ENCODE peak calls at places on chromosomes 3 and 15, in five cellular contexts. B, T, X, Z and C are unnamed samples. For H3K4me1, the result is how much of the 10 kb centered on the place peaks cover.

GRCh38 chr3:181176610-181177009 is 187.1 kb upstream of the DNAJC19 start:
- DNase-seq in X (peak), Z (peak), T (peak), B (peak), C (peak)

GRCh38 chr3:146072824-146073223 is 88.2 kb downstream of the PLOD2 start:
- DNase-seq in B (no peak), X (no peak), T (no peak), Z (no peak), C (no peak)

GRCh38 chr3:75886971-75887526 is 101.7 kb upstream of the ZNF717 start:
- DNase-seq in T (no peak), X (no peak), B (no peak), Z (no peak), C (no peak)

GRCh38 chr15:79539426-79539825 is 107.3 kb downstream of the MINAR1 start:
- DNase-seq in X (no peak), T (no peak), Z (no peak), B (no peak), C (no peak)

GRCh38 chr15:41936649-41937567 is 35.4 kb downstream of the EHD4 start:
- DNase-seq in Z (no peak), B (no peak), X (no peak), T (peak), C (peak)

GRCh38 chr15:60419752-60420151 is 22.0 kb upstream of the ANXA2 start:
- DNase-seq in T (no peak), Z (no peak), B (no peak), X (no peak), C (no peak)

GRCh38 chr3:143895805-143896204 is 47.5 kb upstream of the SLC9A9 start:
- DNase-seq in Z (no peak), X (no peak), B (no peak), T (no peak), C (no peak)

GRCh38 chr15:40633178-40633577 is 39.1 kb downstream of the KNL1 start:
- DNase-seq in T (no peak), B (no peak), Z (no peak), X (no peak), C (no peak)

GRCh38 chr15:73822998-73823397 is 50.4 kb upstream of the TBC1D21 start:
- DNase-seq in X (no peak), T (no peak), Z (peak), B (no peak), C (no peak)

GRCh38 chr3:10366681-10367101 is 45.8 kb upstream of the SEC13 start:
- DNase-seq in B (peak), Z (peak), T (no peak), X (no peak), C (no peak)

GRCh38 chr15:43150171-43150929 is 17.0 kb downstream of the TMEM62 start:
- DNase-seq in Z (peak), B (no peak), X (no peak), T (no peak), C (no peak)

GRCh38 chr15:60928210-60928609 is 300.9 kb downstream of the RORA start:
- DNase-seq in X (no peak), Z (peak), T (no peak), B (no peak), C (no peak)

GRCh38 chr3:149739396-149739795 is 12.9 kb downstream of the COMMD2 start:
- DNase-seq in B (no peak), X (no peak), Z (no peak), T (no peak), C (no peak)

GRCh38 chr3:27655536-27655935 is 66.6 kb downstream of the EOMES start:
- DNase-seq in Z (no peak), B (no peak), X (no peak), T (peak), C (no peak)

GRCh38 chr3:105865016-105865623 is 3.7 kb downstream of the CBLB start:
- DNase-seq in B (no peak), Z (no peak), T (no peak), X (no peak), C (no peak)

GRCh38 chr3:95341314-95341713 is 1278.5 kb downstream of the NSUN3 start:
- DNase-seq in T (no peak), B (no peak), Z (no peak), X (no peak), C (no peak)

GRCh38 chr3:179716811-179717210 is 64.0 kb downstream of the USP13 start:
- DNase-seq in T (no peak), B (no peak), Z (no peak), X (no peak), C (no peak)

GRCh38 chr15:74727727-74728126 is 2.4 kb upstream of the CYP1A1 start:
- DNase-seq in Z (no peak), T (no peak), B (no peak), X (no peak), C (no peak)

GRCh38 chr3:61570813-61571212 is 9.4 kb downstream of the PTPRG start:
- DNase-seq in B (no peak), X (no peak), T (no peak), Z (no peak), C (no peak)

GRCh38 chr15:42070276-42070965 is 23.9 kb downstream of the PLA2G4D start:
- DNase-seq in X (no peak), T (no peak), Z (no peak), B (no peak), C (no peak)

GRCh38 chr3:105355355-105356063 is 11.2 kb upstream of the ALCAM start:
- DNase-seq in B (no peak), Z (no peak), T (no peak), X (no peak), C (no peak)

GRCh38 chr15:43977072-43977884 is 150.5 kb downstream of the WDR76 start:
- DNase-seq in B (peak), Z (peak), X (peak), T (peak), C (peak)

GRCh38 chr15:43105077-43105769 is 615 bp downstream of the UBR1 start:
- DNase-seq in X (no peak), B (no peak), T (no peak), Z (peak), C (no peak)

GRCh38 chr3:70980646-70981031 is 602.9 kb downstream of the FOXP1 start:
- DNase-seq in T (peak), X (no peak), Z (no peak), B (no peak), C (peak)

GRCh38 chr3:141312359-141313090 is 55.8 kb upstream of the ZBTB38 start:
- DNase-seq in B (no peak), T (no peak), X (no peak), Z (no peak), C (no peak)

GRCh38 chr3:79488407-79488806 is 279.4 kb downstream of the ROBO1 start:
- DNase-seq in Z (no peak), B (no peak), X (no peak), T (no peak), C (no peak)

GRCh38 chr15:35115155-35115725 is 30.1 kb upstream of the NANOGP8 start:
- DNase-seq in T (no peak), B (no peak), Z (no peak), X (no peak), C (no peak)

GRCh38 chr15:33780011-33780768 is 188.1 kb upstream of the CHRM5 start:
- DNase-seq in T (no peak), Z (no peak), B (no peak), X (peak), C (no peak)

GRCh38 chr3:127953092-127953491 is 38.1 kb downstream of the KBTBD12 start:
- DNase-seq in X (no peak), B (no peak), T (no peak), Z (no peak), C (no peak)

GRCh38 chr3:131338948-131339640 is 42.5 kb upstream of the NUDT16 start:
- DNase-seq in B (no peak), Z (no peak), T (no peak), X (no peak), C (no peak)

GRCh38 chr3:23312866-23313265 is 109.7 kb downstream of the UBE2E2 start:
- DNase-seq in Z (no peak), X (no peak), T (no peak), B (no peak), C (no peak)

GRCh38 chr15:51156957-51157356 is 62.3 kb upstream of the TNFAIP8L3 start:
- DNase-seq in Z (no peak), X (no peak), T (no peak), B (no peak), C (no peak)

GRCh38 chr3:52494446-52494845 is 692 bp upstream of the STAB1 start:
- DNase-seq in B (no peak), T (no peak), Z (peak), X (no peak), C (no peak)

GRCh38 chr3:69451594-69451993 is 65.7 kb upstream of the FRMD4B start:
- DNase-seq in B (no peak), T (no peak), X (no peak), Z (peak), C (no peak)

GRCh38 chr3:194326192-194327029 is 24.7 kb downstream of the CPN2 start:
- DNase-seq in B (peak), Z (no peak), X (no peak), T (peak), C (peak)

GRCh38 chr3:178419078-178419477 is 117.2 kb upstream of the KCNMB2 start:
- DNase-seq in T (no peak), X (no peak), B (no peak), Z (no peak), C (no peak)

GRCh38 chr3:42749025-42749752 is 23.9 kb downstream of the CCDC13 start:
- DNase-seq in X (no peak), Z (no peak), B (no peak), T (no peak), C (no peak)

GRCh38 chr3:42745291-42745745 is 27.7 kb downstream of the CCDC13 start:
- DNase-seq in B (no peak), X (no peak), T (no peak), Z (no peak), C (no peak)

GRCh38 chr3:42747581-42747980 is 25.5 kb downstream of the CCDC13 start:
- DNase-seq in Z (no peak), T (peak), X (no peak), B (no peak), C (peak)

GRCh38 chr3:42745776-42746454 is 27.1 kb downstream of the CCDC13 start:
- DNase-seq in Z (peak), B (no peak), X (no peak), T (no peak), C (no peak)

GRCh38 chr3:42746455-42747450 is 26.3 kb downstream of the CCDC13 start:
- DNase-seq in T (no peak), Z (no peak), X (no peak), B (no peak), C (no peak)
- H3K4me1 ChIP-seq in T (under half), Z (under half), X (under half), B (under half), C (under half)

GRCh38 chr3:50622881-50623280 is 5.9 kb downstream of the MAPKAPK3 start:
- DNase-seq in Z (no peak), B (no peak), T (no peak), X (no peak), C (no peak)

GRCh38 chr3:50625131-50625878 is 8.4 kb downstream of the MAPKAPK3 start:
- DNase-seq in B (no peak), T (no peak), X (no peak), Z (peak), C (no peak)

GRCh38 chr3:50625879-50626182 is 8.9 kb downstream of the MAPKAPK3 start:
- DNase-seq in Z (no peak), B (no peak), X (no peak), T (no peak), C (no peak)

GRCh38 chr3:50623840-50624474 is 7.0 kb downstream of the MAPKAPK3 start:
- DNase-seq in B (no peak), Z (no peak), T (peak), X (no peak), C (no peak)

GRCh38 chr3:50624634-50625033 is 7.7 kb downstream of the MAPKAPK3 start:
- DNase-seq in T (no peak), X (no peak), Z (peak), B (no peak), C (no peak)
- H3K4me1 ChIP-seq in T (half or more), X (under half), Z (under half), B (half or more), C (half or more)

GRCh38 chr15:101181349-101181748 is 70.5 kb downstream of the CHSY1 start:
- DNase-seq in T (no peak), X (no peak), Z (no peak), B (no peak), C (no peak)

GRCh38 chr15:101180620-101181307 is 71.1 kb downstream of the CHSY1 start:
- DNase-seq in X (no peak), Z (no peak), B (no peak), T (no peak), C (no peak)

GRCh38 chr15:101179341-101180153 is 72.3 kb downstream of the CHSY1 start:
- DNase-seq in B (no peak), T (no peak), Z (no peak), X (no peak), C (no peak)

GRCh38 chr15:101176625-101177024 is 75.2 kb downstream of the CHSY1 start:
- DNase-seq in T (no peak), B (no peak), X (no peak), Z (no peak), C (no peak)

GRCh38 chr15:101178414-101178813 is 73.4 kb downstream of the CHSY1 start:
- DNase-seq in X (no peak), Z (no peak), T (no peak), B (no peak), C (no peak)
- H3K4me1 ChIP-seq in X (under half), Z (under half), T (under half), B (under half), C (under half)

DNA sequence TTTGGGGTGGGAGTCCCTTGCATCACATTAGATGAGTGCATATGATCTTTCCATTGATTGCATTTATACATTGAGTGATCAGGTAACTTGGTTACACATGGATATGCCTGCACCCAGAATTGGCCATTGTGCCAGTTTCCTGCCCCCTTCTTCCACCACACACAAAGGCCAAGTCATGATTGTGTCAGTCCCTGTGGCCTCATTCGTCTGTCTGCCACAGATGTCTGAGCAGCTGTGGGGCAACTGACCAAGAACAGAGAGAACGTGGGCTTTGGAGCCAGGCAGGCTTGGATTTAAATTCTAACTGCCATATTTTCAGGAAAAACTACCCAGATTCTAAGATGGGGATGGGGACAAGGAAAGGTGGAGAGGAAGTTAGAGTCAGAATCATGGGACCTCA is 27.0 kb downstream of the CCNL1 start:
- DNase-seq in Z (no peak), X (no peak), B (no peak), T (no peak), C (no peak)
- H3K4me1 ChIP-seq in Z (under half), X (under half), B (half or more), T (half or more), C (half or more)

DNA sequence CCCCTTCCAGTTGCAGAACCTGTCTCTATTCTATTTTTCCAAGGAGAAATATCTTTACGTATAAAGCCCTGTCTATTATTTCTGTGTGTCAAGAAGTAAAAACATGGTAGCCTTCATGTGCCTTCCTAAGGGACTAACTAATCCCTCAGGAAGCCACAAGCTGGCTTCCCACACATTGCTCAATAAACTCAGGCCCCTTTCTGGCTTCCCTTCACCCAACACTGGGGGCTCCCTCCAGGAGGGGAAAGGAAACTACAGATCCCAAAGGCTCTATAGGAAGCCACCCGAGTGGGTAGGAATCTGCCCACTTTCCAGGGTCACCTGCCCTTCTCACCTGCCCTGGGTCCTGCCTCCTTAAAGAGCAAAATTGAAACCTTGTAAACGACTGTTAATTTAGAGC is 4.6 kb downstream of the TLE3 start:
- DNase-seq in Z (no peak), X (no peak), B (no peak), T (no peak), C (no peak)
- H3K4me1 ChIP-seq in Z (half or more), X (under half), B (under half), T (half or more), C (half or more)

GRCh38 chr3:30650348-30650995 is 44.1 kb downstream of the TGFBR2 start:
- DNase-seq in T (no peak), X (no peak), Z (no peak), B (no peak), C (no peak)
- H3K4me1 ChIP-seq in T (half or more), X (under half), Z (under half), B (under half), C (under half)

GRCh38 chr15:98654790-98655360 is 6.5 kb downstream of the IGF1R start:
- DNase-seq in Z (no peak), B (no peak), T (no peak), X (no peak), C (no peak)
- H3K4me1 ChIP-seq in Z (half or more), B (under half), T (under half), X (under half), C (under half)

GRCh38 chr3:183581496-183582155 is 26.1 kb upstream of the KLHL6 start:
- DNase-seq in X (no peak), B (no peak), T (no peak), Z (no peak), C (no peak)
- H3K4me1 ChIP-seq in X (under half), B (under half), T (under half), Z (under half), C (under half)